ENCODE peak calls at places on chromosomes 6 and 20, in five cellular contexts. G is fibroblast of mammary gland, O is neural crest cell, X is fibroblast of lung, W is lower lobe of right lung. C is an unnamed sample.

GRCh38 chr20:52433326-52434040 is 241.9 kb upstream of the ZFP64 start:
- DNase-seq in X (no peak), W (no peak), O (no peak), G (no peak), C (no peak)

GRCh38 chr6:131124341-131125071 is 10.8 kb upstream of the AKAP7 start:
- DNase-seq in G (no peak), W (no peak), X (no peak), O (no peak), C (no peak)

GRCh38 chr20:32610897-32611218 is 25.7 kb upstream of the NOL4L start:
- DNase-seq in O (no peak), X (no peak), W (no peak), G (no peak), C (no peak)

GRCh38 chr20:10521068-10521834 is 86.1 kb downstream of the SLX4IP start:
- DNase-seq in O (no peak), W (no peak), G (peak), X (peak), C (no peak)

GRCh38 chr6:140427842-140428241 is 1053.4 kb upstream of the CITED2 start:
- DNase-seq in O (no peak), X (no peak), W (no peak), G (no peak), C (no peak)

GRCh38 chr6:74574794-74575193 is 631.1 kb downstream of the COL12A1 start:
- DNase-seq in G (peak), X (peak), O (no peak), W (no peak), C (no peak)

GRCh38 chr6:10730254-10730653 is 7.4 kb downstream of the TMEM14C start:
- DNase-seq in O (no peak), G (no peak), W (no peak), X (no peak), C (no peak)

GRCh38 chr6:106300944-106301343 is 24.6 kb downstream of the ATG5 start:
- DNase-seq in O (no peak), X (peak), W (no peak), G (peak), C (no peak)

GRCh38 chr6:154960299-154960796 is 34.8 kb upstream of the TIAM2 start:
- DNase-seq in O (no peak), W (no peak), G (no peak), X (no peak), C (no peak)

GRCh38 chr20:40468759-40469158 is 220.3 kb downstream of the MAFB start:
- DNase-seq in W (no peak), X (no peak), O (no peak), G (no peak), C (no peak)

GRCh38 chr20:40471261-40471629 is 217.8 kb downstream of the MAFB start:
- DNase-seq in O (no peak), G (peak), X (no peak), W (no peak), C (no peak)

GRCh38 chr20:40470313-40471260 is 218.4 kb downstream of the MAFB start:
- DNase-seq in W (peak), O (no peak), G (no peak), X (no peak), C (no peak)

GRCh38 chr20:40477805-40478204 is 211.2 kb downstream of the MAFB start:
- DNase-seq in G (peak), X (no peak), W (no peak), O (no peak), C (no peak)

GRCh38 chr20:40472905-40473304 is 216.1 kb downstream of the MAFB start:
- DNase-seq in W (no peak), G (no peak), O (no peak), X (no peak), C (no peak)
- TF ChIP-seq CTCF in W (no peak), G (no peak), O (no peak), X (no peak), C (no peak)

GRCh38 chr6:163123098-163123497 is 291.4 kb upstream of the QKI start:
- DNase-seq in O (no peak), X (no peak), W (no peak), G (no peak), C (no peak)

GRCh38 chr6:163122365-163122764 is 292.2 kb upstream of the QKI start:
- DNase-seq in O (no peak), G (no peak), W (no peak), X (no peak), C (no peak)

GRCh38 chr6:163118941-163119340 is 295.6 kb upstream of the QKI start:
- DNase-seq in O (no peak), G (no peak), W (no peak), X (no peak), C (no peak)

DNA sequence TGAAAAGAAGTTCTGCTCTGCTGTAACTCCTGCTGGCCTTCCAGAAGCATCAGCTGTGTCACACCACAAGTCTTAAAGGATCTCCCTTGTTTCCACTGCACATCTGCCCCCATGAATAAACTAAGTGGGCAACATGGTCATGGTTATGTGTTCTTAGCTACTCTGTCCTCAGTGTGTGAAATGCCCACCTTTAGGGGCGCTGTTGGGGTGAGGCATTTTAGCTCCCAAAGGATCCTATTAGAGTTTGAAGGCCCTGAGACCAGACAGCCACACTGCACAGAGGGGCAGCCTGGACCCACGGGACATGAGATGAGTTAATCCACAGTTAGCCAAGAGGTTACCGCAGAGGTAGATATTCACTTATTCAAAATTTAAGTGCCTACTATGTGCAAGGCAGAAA is 294.3 kb upstream of the QKI start:
- DNase-seq in G (no peak), O (no peak), X (no peak), W (no peak), C (no peak)
- TF ChIP-seq CTCF in G (no peak), O (no peak), X (no peak), W (no peak), C (no peak)

DNA sequence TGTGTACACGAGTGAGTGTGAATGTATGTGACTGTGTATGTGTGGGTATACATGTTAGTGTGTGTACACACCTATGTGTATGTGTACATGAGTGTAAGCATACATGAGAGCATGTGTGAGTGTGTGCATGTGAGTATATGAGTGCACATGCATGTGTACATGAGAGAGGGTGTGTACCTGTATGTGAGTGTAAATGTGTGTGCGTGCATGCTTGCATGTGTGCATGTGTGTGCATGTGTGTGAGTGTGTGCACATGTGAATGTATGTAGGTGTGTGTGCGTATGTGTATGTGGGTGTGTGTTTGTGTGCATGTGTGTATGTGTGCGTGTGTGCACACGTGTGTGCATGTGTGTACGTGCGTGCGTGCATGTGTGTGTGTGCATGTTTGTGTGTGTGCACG is 183.4 kb downstream of the BMP7 start:
- DNase-seq in G (no peak), X (no peak), W (no peak), O (no peak), C (no peak)
- TF ChIP-seq CTCF in G (no peak), X (no peak), W (no peak), O (no peak), C (no peak)

GRCh38 chr20:33884633-33885032 is 73.5 kb downstream of the CHMP4B start:
- DNase-seq in W (no peak), G (no peak), X (no peak), O (no peak), C (no peak)

GRCh38 chr20:33880396-33880795 is 69.2 kb downstream of the CHMP4B start:
- DNase-seq in O (no peak), X (no peak), W (no peak), G (no peak), C (no peak)

GRCh38 chr20:33882018-33882417 is 70.9 kb downstream of the CHMP4B start:
- DNase-seq in X (no peak), W (no peak), G (no peak), O (no peak), C (no peak)

GRCh38 chr20:33882481-33882880 is 71.3 kb downstream of the CHMP4B start:
- DNase-seq in O (no peak), G (no peak), X (no peak), W (no peak), C (no peak)

DNA sequence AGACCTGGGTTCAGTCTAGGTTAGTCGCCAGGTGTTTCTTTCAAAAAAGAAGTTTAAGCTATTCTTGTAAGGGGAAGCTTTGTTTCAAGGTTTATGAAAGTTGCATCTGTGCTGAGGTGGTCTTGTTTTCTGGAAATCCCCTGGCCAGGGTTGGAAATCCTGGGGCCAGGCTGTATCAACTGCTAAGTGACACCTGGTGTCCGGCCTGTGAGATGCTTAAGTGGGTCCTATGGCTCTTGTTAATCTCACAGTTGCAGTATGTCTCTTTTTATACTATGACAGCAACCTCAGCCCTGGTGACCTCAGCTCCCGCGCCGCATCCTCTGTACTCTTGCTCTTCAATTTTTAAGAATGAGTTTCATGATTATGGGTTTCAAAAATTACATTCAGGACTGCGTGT is 72.0 kb downstream of the CHMP4B start:
- DNase-seq in G (no peak), X (no peak), W (no peak), O (no peak), C (no peak)
- TF ChIP-seq CTCF in G (no peak), X (no peak), W (no peak), O (no peak), C (no peak)

DNA sequence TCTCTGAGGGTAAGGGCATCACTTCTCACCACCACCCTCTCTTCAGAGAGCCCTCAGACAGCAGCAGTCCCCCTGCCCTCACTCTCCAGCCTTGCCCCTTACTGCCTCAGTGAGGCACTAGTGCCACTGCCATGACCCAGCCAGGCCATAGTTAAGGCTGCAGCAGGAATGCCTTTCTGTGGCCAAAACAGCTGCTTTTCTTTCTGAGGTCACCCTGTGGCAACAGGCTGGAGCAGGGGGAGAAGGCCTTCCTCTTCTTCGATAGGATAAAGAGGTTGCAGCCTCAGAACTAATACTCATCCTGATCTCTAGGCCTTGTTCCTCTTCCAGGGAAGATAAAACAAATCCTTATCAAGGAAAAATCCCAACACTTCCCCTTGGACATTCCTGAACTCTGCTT is 56.8 kb upstream of the ECI2 start:
- DNase-seq in W (no peak), G (no peak), O (no peak), X (no peak), C (no peak)
- TF ChIP-seq CTCF in W (no peak), G (no peak), O (no peak), X (no peak), C (no peak)

GRCh38 chr6:27312950-27313271 is 838 bp upstream of the POM121L2 start:
- DNase-seq in O (no peak), W (no peak), X (no peak), G (no peak), C (no peak)

GRCh38 chr6:27311806-27312145 is 297 bp downstream of the POM121L2 start:
- DNase-seq in X (no peak), O (no peak), G (no peak), W (no peak), C (no peak)

GRCh38 chr6:27314046-27314445 is 2.0 kb upstream of the POM121L2 start:
- DNase-seq in X (no peak), O (no peak), W (no peak), G (no peak), C (no peak)

GRCh38 chr6:27312146-27312949 is at the start of gene POM121L2:
- DNase-seq in W (peak), O (peak), X (peak), G (peak), C (peak)
- TF ChIP-seq CTCF in W (peak), O (peak), X (peak), G (peak), C (no peak)

GRCh38 chr6:142693446-142693845 is 251.5 kb downstream of the HIVEP2 start:
- DNase-seq in W (no peak), G (peak), X (peak), O (no peak), C (no peak)
- TF ChIP-seq CTCF in W (no peak), G (no peak), X (no peak), O (no peak), C (no peak)